ENCODE peak calls at places on chromosomes 13 and 19, in nine cellular contexts. S, K, D, A, V, F, L, M and X are unnamed samples.

GRCh38 chr19:1945899-1946298 is 4.9 kb downstream of the CSNK1G2 start:
- DNase-seq in V (peak; percentile 50), K (no peak), S (no peak), M (peak; percentile 56), F (peak; percentile 72), A (no peak), D (peak; percentile 80), L (no peak), X (no peak)

GRCh38 chr19:658916-659839 is 3.8 kb downstream of the RNF126 start:
- DNase-seq in F (no peak), V (no peak), L (peak; percentile 83), K (no peak), A (no peak), M (no peak), D (peak; percentile 92), S (no peak), X (peak; percentile 61)

GRCh38 chr19:43749898-43750297 is 4.9 kb downstream of the SMG9 start:
- DNase-seq in A (no peak), K (no peak), M (no peak), F (no peak), D (no peak), S (no peak), V (no peak), L (no peak), X (no peak)

GRCh38 chr19:3440082-3440481 is 40.2 kb downstream of the SMIM24 start:
- DNase-seq in M (no peak), K (no peak), V (peak; percentile 59), A (peak; percentile 46), F (no peak), S (no peak), D (no peak), L (no peak), X (peak; percentile 36)

GRCh38 chr13:64453831-64454230 is 2776.3 kb downstream of the PCDH9 start:
- DNase-seq in A (no peak), K (no peak), M (peak; percentile 27), D (peak; percentile 46), L (no peak), F (no peak), S (no peak), V (no peak), X (no peak)

GRCh38 chr19:49581007-49581508 is at the start of gene PRRG2:
- DNase-seq in A (no peak), S (no peak), F (peak; percentile 78), D (no peak), V (no peak), L (peak; percentile 56), M (no peak), K (no peak), X (no peak)

GRCh38 chr13:33728271-33729037 is 89.5 kb upstream of the RFC3 start:
- DNase-seq in L (no peak), S (no peak), A (no peak), F (no peak), M (no peak), K (no peak), V (no peak), D (no peak), X (peak; percentile 71)

GRCh38 chr13:100694722-100695644 is 20.4 kb upstream of the TMTC4 start:
- DNase-seq in A (no peak), V (no peak), F (no peak), M (peak; percentile 71), K (no peak), S (no peak), D (no peak), L (no peak), X (peak; percentile 29)

GRCh38 chr19:53670345-53670744 is 38.5 kb downstream of the DPRX start:
- DNase-seq in M (no peak), K (no peak), L (no peak), D (no peak), V (no peak), F (no peak), S (no peak), A (no peak), X (no peak)

GRCh38 chr13:23960566-23961156 is 63.4 kb upstream of the C1QTNF9B start:
- DNase-seq in F (no peak), V (no peak), L (no peak), A (no peak), D (no peak), M (peak; percentile 75), K (no peak), S (no peak), X (peak; percentile 44)

GRCh38 chr13:41156611-41157010 is 24.0 kb upstream of the KBTBD6 start:
- DNase-seq in A (no peak), K (no peak), D (no peak), S (no peak), L (no peak), M (no peak), V (no peak), F (no peak), X (no peak)

GRCh38 chr13:36997716-36998427 is 1.3 kb downstream of the ALG5 start:
- DNase-seq in V (no peak), A (no peak), K (no peak), L (no peak), D (no peak), F (no peak), M (no peak), S (no peak), X (no peak)

GRCh38 chr13:91358384-91358776 is 10.9 kb downstream of the MIR17HG start:
- DNase-seq in V (no peak), K (no peak), A (no peak), L (no peak), F (no peak), M (no peak), D (no peak), S (no peak), X (peak; percentile 21)

GRCh38 chr13:113849981-113850721 is 13.7 kb downstream of the GAS6 start:
- DNase-seq in A (no peak), K (no peak), S (no peak), L (peak; percentile 29), M (no peak), D (peak; percentile 42), V (no peak), F (no peak), X (no peak)

GRCh38 chr19:18390075-18390909 is 4.3 kb downstream of the GDF15 start:
- DNase-seq in M (no peak), V (no peak), D (no peak), K (no peak), S (no peak), A (no peak), L (no peak), F (no peak), X (peak; percentile 73)

GRCh38 chr19:45590300-45591003 is 5.8 kb upstream of the OPA3 start:
- DNase-seq in D (no peak), A (no peak), F (no peak), V (no peak), M (no peak), K (no peak), L (no peak), S (no peak), X (no peak)

GRCh38 chr19:2811221-2811722 is 8.4 kb upstream of the ZNF554 start:
- DNase-seq in L (no peak), V (no peak), K (no peak), D (no peak), S (no peak), F (peak; percentile 57), M (no peak), A (no peak), X (no peak)

GRCh38 chr13:114259974-114260373 is 21.4 kb upstream of the UPF3A start:
- DNase-seq in K (no peak), D (no peak), A (no peak), S (no peak), F (no peak), M (no peak), L (no peak), V (no peak), X (no peak)

GRCh38 chr19:3270908-3271307 is 46.4 kb downstream of the CELF5 start:
- DNase-seq in L (no peak), D (no peak), S (no peak), A (peak; percentile 37), M (peak; percentile 23), K (peak; percentile 36), V (no peak), F (no peak), X (peak; percentile 94)

GRCh38 chr13:45943965-45944364 is 92.4 kb upstream of the SIAH3 start:
- DNase-seq in L (no peak), D (no peak), V (no peak), K (no peak), F (no peak), A (no peak), M (no peak), S (no peak), X (no peak)

GRCh38 chr13:44274838-44275237 is 98.8 kb upstream of the SERP2 start:
- DNase-seq in V (no peak), K (no peak), D (no peak), M (peak; percentile 32), F (no peak), A (no peak), S (no peak), L (no peak), X (no peak)

GRCh38 chr19:40090256-40091204 is at the start of gene ZNF780A:
- DNase-seq in M (peak; percentile 87), V (peak; percentile 82), S (no peak), L (peak; percentile 79), K (peak; percentile 87), A (peak; percentile 69), F (peak; percentile 89), D (peak; percentile 92), X (peak; percentile 89)